ENCODE peak calls at places on chromosome 7, in nine cellular contexts. R, Y, N, W, C, S, D, X and Z are unnamed samples.

GRCh38 chr7:22482476-22482875 is 17.5 kb downstream of the STEAP1B start:
- DNase-seq in R (no peak), Y (no peak), N (no peak), W (no peak), C (no peak), S (no peak), D (no peak), X (no peak), Z (no peak)

GRCh38 chr7:116715087-116715486 is 43.1 kb downstream of the MET start:
- DNase-seq in R (no peak), Y (no peak), N (no peak), W (no peak), C (no peak), S (no peak), D (no peak), X (no peak), Z (no peak)

GRCh38 chr7:43590862-43591550 is 8.1 kb downstream of the STK17A start:
- DNase-seq in R (peak; percentile 64), Y (no peak), N (no peak), W (no peak), C (no peak), S (no peak), D (peak; percentile 87), X (no peak), Z (no peak)

GRCh38 chr7:145398758-145399157 is 562.9 kb upstream of the TPK1 start:
- DNase-seq in R (no peak), Y (no peak), N (no peak), W (peak; percentile 86), C (no peak), S (peak; percentile 28), D (no peak), X (no peak), Z (no peak)

GRCh38 chr7:75010036-75010435 is 45.5 kb downstream of the CASTOR2 start:
- DNase-seq in R (no peak), Y (no peak), N (no peak), W (no peak), C (no peak), S (no peak), D (no peak), X (no peak), Z (no peak)

GRCh38 chr7:29806131-29806792 is at the start of gene WIPF3:
- DNase-seq in R (no peak), Y (no peak), N (peak; percentile 28), W (no peak), C (peak; percentile 71), S (no peak), D (no peak), X (no peak), Z (no peak)

GRCh38 chr7:157979631-157980340 is 607.8 kb downstream of the PTPRN2 start:
- DNase-seq in R (no peak), Y (no peak), N (no peak), W (no peak), C (peak; percentile 44), S (no peak), D (no peak), X (no peak), Z (peak; percentile 1)

GRCh38 chr7:84532196-84532595 is 337.6 kb upstream of the SEMA3A start:
- DNase-seq in R (no peak), Y (no peak), N (no peak), W (no peak), C (no peak), S (no peak), D (no peak), X (no peak), Z (no peak)

GRCh38 chr7:100604976-100605911 is 3.1 kb downstream of the PCOLCE start:
- DNase-seq in R (no peak), Y (no peak), N (peak; percentile 13), W (no peak), C (no peak), S (no peak), D (no peak), X (no peak), Z (no peak)

GRCh38 chr7:27203378-27203953 is 3.6 kb upstream of the HOXA13 start:
- DNase-seq in R (no peak), Y (no peak), N (no peak), W (no peak), C (peak; percentile 13), S (no peak), D (no peak), X (no peak), Z (no peak)

GRCh38 chr7:102433319-102434038 is at the start of gene ORAI2:
- DNase-seq in R (peak; percentile 86), Y (peak; percentile 58), N (peak; percentile 78), W (peak; percentile 57), C (peak; percentile 84), S (peak; percentile 58), D (no peak), X (peak; percentile 35), Z (peak; percentile 55)

GRCh38 chr7:20598479-20599419 is 16.7 kb upstream of the ABCB5 start:
- DNase-seq in R (peak; percentile 3), Y (no peak), N (peak; percentile 59), W (peak; percentile 80), C (no peak), S (peak; percentile 83), D (peak; percentile 43), X (peak; percentile 66), Z (no peak)

GRCh38 chr7:131546126-131546525 is 10.3 kb downstream of the PODXL start:
- DNase-seq in R (no peak), Y (no peak), N (peak; percentile 60), W (no peak), C (no peak), S (no peak), D (no peak), X (no peak), Z (no peak)

GRCh38 chr7:159218216-159219006 is 73.7 kb upstream of the VIPR2 start:
- DNase-seq in R (no peak), Y (no peak), N (no peak), W (peak; percentile 2), C (no peak), S (no peak), D (no peak), X (peak; percentile 3), Z (no peak)

GRCh38 chr7:72805526-72806494 is 22.2 kb downstream of the TYW1B start:
- DNase-seq in R (no peak), Y (no peak), N (no peak), W (peak; percentile 82), C (no peak), S (peak; percentile 72), D (no peak), X (peak; percentile 40), Z (no peak)

GRCh38 chr7:47586925-47587324 is 5.0 kb upstream of the TNS3 start:
- DNase-seq in R (no peak), Y (no peak), N (no peak), W (no peak), C (no peak), S (no peak), D (no peak), X (no peak), Z (no peak)

GRCh38 chr7:149751058-149751775 is 22.2 kb downstream of the ZNF467 start:
- DNase-seq in R (no peak), Y (no peak), N (no peak), W (no peak), C (peak; percentile 53), S (no peak), D (no peak), X (no peak), Z (no peak)

GRCh38 chr7:28551311-28551710 is 139.0 kb downstream of the CREB5 start:
- DNase-seq in R (no peak), Y (no peak), N (no peak), W (no peak), C (no peak), S (no peak), D (no peak), X (no peak), Z (no peak)

GRCh38 chr7:134818568-134819345 is 39.3 kb downstream of the CALD1 start:
- DNase-seq in R (no peak), Y (no peak), N (no peak), W (no peak), C (no peak), S (no peak), D (no peak), X (no peak), Z (no peak)
- TF ChIP-seq CTCF in R (no peak), Y (no peak), N (no peak), W (no peak), C (no peak), S (no peak), D (no peak), X (no peak), Z (no peak)

GRCh38 chr7:207418-208127 is 15.2 kb downstream of the FAM20C start:
- DNase-seq in R (no peak), Y (no peak), N (no peak), W (no peak), C (no peak), S (no peak), D (no peak), X (no peak), Z (no peak)
- TF ChIP-seq CTCF in R (no peak), Y (no peak), N (no peak), W (no peak), C (no peak), S (peak; percentile 24), D (no peak), X (no peak), Z (no peak)

GRCh38 chr7:107321611-107322010 is 148.2 kb upstream of the GPR22 start:
- DNase-seq in R (no peak), Y (no peak), N (no peak), W (no peak), C (no peak), S (no peak), D (no peak), X (no peak), Z (no peak)
- TF ChIP-seq CTCF in R (no peak), Y (no peak), N (no peak), W (no peak), C (no peak), S (no peak), D (no peak), X (no peak), Z (no peak)

GRCh38 chr7:94057955-94058354 is 53.8 kb upstream of the BET1 start:
- DNase-seq in R (no peak), Y (no peak), N (no peak), W (no peak), C (no peak), S (no peak), D (no peak), X (no peak), Z (no peak)

GRCh38 chr7:94059747-94060146 is 55.6 kb upstream of the BET1 start:
- DNase-seq in R (no peak), Y (no peak), N (no peak), W (peak; percentile 95), C (no peak), S (peak; percentile 89), D (peak; percentile 33), X (no peak), Z (no peak)

GRCh38 chr7:94054130-94054529 is 50.0 kb upstream of the BET1 start:
- DNase-seq in R (no peak), Y (no peak), N (no peak), W (no peak), C (no peak), S (no peak), D (no peak), X (no peak), Z (no peak)

GRCh38 chr7:94055963-94056362 is 51.8 kb upstream of the BET1 start:
- DNase-seq in R (no peak), Y (no peak), N (no peak), W (peak; percentile 51), C (no peak), S (peak; percentile 35), D (no peak), X (no peak), Z (no peak)

DNA sequence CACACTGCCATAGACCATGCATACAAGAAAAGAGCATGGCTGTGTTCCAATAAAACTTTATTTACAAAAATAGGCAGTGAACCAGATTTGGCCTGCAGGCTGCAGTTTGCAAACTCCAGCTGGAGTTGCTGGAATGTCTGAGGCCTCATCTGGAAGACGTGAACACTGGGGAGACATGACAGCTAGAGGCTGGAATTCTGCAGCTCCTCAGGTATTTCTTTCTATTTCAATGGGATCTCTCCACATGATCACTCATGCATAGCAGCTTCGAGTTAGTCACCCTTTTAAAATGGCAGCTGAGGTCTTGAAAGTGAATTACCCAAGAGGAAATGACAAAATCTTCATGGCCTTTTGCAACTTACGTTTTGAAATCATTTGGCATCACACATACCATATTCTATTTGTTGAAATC is 52.6 kb upstream of the BET1 start:
- DNase-seq in R (no peak), Y (no peak), N (peak; percentile 67), W (peak; percentile 99), C (no peak), S (peak; percentile 97), D (no peak), X (peak; percentile 88), Z (no peak)
- TF ChIP-seq CTCF in R (no peak), Y (no peak), N (no peak), W (no peak), C (no peak), S (no peak), D (no peak), X (no peak), Z (no peak)